ENCODE peak calls at places on chromosome 22, in four cellular contexts. One of them, this sample, is unnamed.

GRCh38 chr22:39396156-39396796 is 3.3 kb upstream of the TAB1 start:
- DNase-seq in colonic mucosa: no peak
- DNase-seq in activated T-cell treated with anti-CD3 and anti-CD28 coated beads for 24 hours: no peak
- DNase-seq in psoas muscle: no peak
- DNase-seq in this sample: no peak

GRCh38 chr22:48253136-48253535 is 1490.7 kb downstream of the TBC1D22A start:
- DNase-seq in colonic mucosa: no peak
- DNase-seq in activated T-cell treated with anti-CD3 and anti-CD28 coated beads for 24 hours: no peak
- DNase-seq in psoas muscle: no peak
- DNase-seq in this sample: no peak

GRCh38 chr22:49925525-49926128 is 7.2 kb downstream of the CRELD2 start:
- DNase-seq in colonic mucosa: no peak
- DNase-seq in activated T-cell treated with anti-CD3 and anti-CD28 coated beads for 24 hours: peak
- DNase-seq in psoas muscle: no peak
- DNase-seq in this sample: peak

GRCh38 chr22:26134654-26135330 is 34.5 kb upstream of the SEZ6L start:
- DNase-seq in colonic mucosa: no peak
- DNase-seq in activated T-cell treated with anti-CD3 and anti-CD28 coated beads for 24 hours: no peak
- DNase-seq in psoas muscle: no peak
- DNase-seq in this sample: no peak

GRCh38 chr22:50306753-50307749 is at the start of gene PLXNB2:
- DNase-seq in colonic mucosa: peak
- DNase-seq in activated T-cell treated with anti-CD3 and anti-CD28 coated beads for 24 hours: no peak
- DNase-seq in psoas muscle: peak
- DNase-seq in this sample: peak

GRCh38 chr22:24893341-24894070 is 53.0 kb downstream of the LHFPL7 start:
- DNase-seq in colonic mucosa: no peak
- DNase-seq in activated T-cell treated with anti-CD3 and anti-CD28 coated beads for 24 hours: no peak
- DNase-seq in psoas muscle: no peak
- DNase-seq in this sample: no peak

GRCh38 chr22:25953276-25953675 is 211.3 kb downstream of the MYO18B start:
- DNase-seq in colonic mucosa: no peak
- DNase-seq in activated T-cell treated with anti-CD3 and anti-CD28 coated beads for 24 hours: no peak
- DNase-seq in psoas muscle: no peak
- DNase-seq in this sample: no peak

GRCh38 chr22:23268877-23269276 is 88.6 kb downstream of the BCR start:
- DNase-seq in colonic mucosa: no peak
- DNase-seq in activated T-cell treated with anti-CD3 and anti-CD28 coated beads for 24 hours: no peak
- DNase-seq in psoas muscle: no peak
- DNase-seq in this sample: no peak

GRCh38 chr22:36741204-36741793 is 34.6 kb downstream of the IFT27 start:
- DNase-seq in colonic mucosa: no peak
- DNase-seq in activated T-cell treated with anti-CD3 and anti-CD28 coated beads for 24 hours: no peak
- DNase-seq in psoas muscle: no peak
- DNase-seq in this sample: no peak